ENCODE peak calls at places on chromosomes 1 and 21, in four cellular contexts. M is H9, Y is fibroblast of lung, R is AG10803. S is an unnamed sample.
A peak's percentile ranks its signal among the peaks of the same experiment; 100 is the strongest.

GRCh38 chr1:54984126-54984842 is 3.9 kb downstream of the TMEM61 start:
- DNase-seq in R (no peak), M (no peak), Y (no peak), S (no peak)

GRCh38 chr1:14842891-14843290 is 244.4 kb downstream of the KAZN start:
- DNase-seq in R (no peak), Y (peak; percentile 58), M (no peak), S (no peak)

GRCh38 chr1:64675718-64676345 is 69.0 kb upstream of the RAVER2 start:
- DNase-seq in Y (peak; percentile 14), M (no peak), R (peak; percentile 35), S (peak; percentile 32)

GRCh38 chr21:34537838-34538237 is 25.8 kb upstream of the KCNE1 start:
- DNase-seq in R (peak; percentile 61), M (no peak), Y (no peak), S (no peak)

GRCh38 chr1:211783266-211783665 is 47.3 kb downstream of the LPGAT1 start:
- DNase-seq in M (no peak), R (no peak), Y (no peak), S (no peak)

GRCh38 chr1:200380589-200381021 is 29.2 kb downstream of the ZNF281 start:
- DNase-seq in R (no peak), M (no peak), Y (no peak), S (no peak)

GRCh38 chr1:203178821-203179220 is 3.2 kb upstream of the MYBPH start:
- DNase-seq in R (no peak), M (no peak), Y (no peak), S (no peak)

GRCh38 chr1:242579528-242580235 is 55.2 kb upstream of the PLD5 start:
- DNase-seq in R (no peak), Y (no peak), M (no peak), S (no peak)

GRCh38 chr1:17648457-17649145 is 106.5 kb upstream of the ACTL8 start:
- DNase-seq in Y (peak; percentile 59), M (no peak), R (no peak), S (no peak)

GRCh38 chr1:235326719-235327558 is 1.0 kb downstream of the ARID4B start:
- DNase-seq in Y (peak; percentile 25), M (peak; percentile 41), R (no peak), S (peak; percentile 51)

GRCh38 chr1:233295775-233296322 is 324 bp upstream of the PCNX2 start:
- DNase-seq in M (no peak), R (peak; percentile 47), Y (no peak), S (no peak)

GRCh38 chr1:9900142-9901043 is 9.7 kb downstream of the CTNNBIP1 start:
- DNase-seq in R (no peak), Y (peak; percentile 29), M (no peak), S (no peak)

GRCh38 chr1:55955237-55955636 is 624.1 kb downstream of the PLPP3 start:
- DNase-seq in R (peak; percentile 82), M (no peak), Y (peak; percentile 81), S (peak; percentile 21)

GRCh38 chr1:59686170-59686569 is 128.6 kb upstream of the HOOK1 start:
- DNase-seq in Y (no peak), M (no peak), R (no peak), S (no peak)

GRCh38 chr1:27137544-27138075 is 17.3 kb downstream of the SLC9A1 start:
- DNase-seq in Y (no peak), R (no peak), M (no peak), S (no peak)

GRCh38 chr21:44817914-44818635 is at the start of gene SUMO3:
- DNase-seq in Y (peak; percentile 72), R (peak; percentile 78), M (peak; percentile 74), S (peak; percentile 60)

DNA sequence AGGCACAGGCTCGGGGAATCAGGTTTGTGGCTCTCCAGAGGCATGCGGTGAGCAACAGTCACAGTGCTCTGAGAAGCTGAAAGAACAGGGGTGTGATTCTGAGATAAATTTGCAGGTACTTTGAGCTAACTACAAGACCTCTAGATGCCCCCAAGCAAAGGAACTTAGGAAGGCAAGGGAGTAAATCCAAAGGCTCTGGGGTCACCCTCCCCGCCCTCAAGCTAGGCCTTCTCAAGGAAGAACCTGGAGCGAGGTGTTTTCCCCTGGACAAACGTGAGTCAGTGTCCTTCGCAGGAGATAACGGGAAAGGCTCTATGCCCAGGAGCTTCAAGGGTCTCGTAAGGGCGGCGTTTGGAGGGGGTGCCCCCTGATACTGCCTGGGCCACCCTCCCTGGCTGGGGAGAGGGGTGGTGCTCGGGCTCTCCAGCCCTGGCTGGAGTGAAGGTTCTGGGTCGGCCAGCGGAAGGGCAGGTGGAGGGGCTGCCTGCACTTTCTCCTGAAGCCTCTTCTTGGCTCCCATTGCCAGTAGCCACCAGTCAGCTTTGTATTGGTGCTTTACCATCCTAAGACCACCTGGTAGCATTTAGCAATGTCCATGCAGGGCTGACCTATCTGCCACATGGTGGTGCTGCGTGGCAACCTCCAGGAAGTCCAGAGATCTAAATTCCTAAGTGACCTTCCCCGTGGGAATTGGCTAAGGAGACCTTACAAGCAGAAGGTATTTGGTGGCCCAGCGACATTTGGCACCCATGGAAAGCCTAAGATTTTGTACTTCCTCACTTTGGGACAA is 44.0 kb downstream of the GPR161 start:
- DNase-seq in R (peak; percentile 38), Y (peak; percentile 33), M (peak; percentile 52), S (peak; percentile 57)
- TF ChIP-seq CTCF in R (peak; percentile 31), Y (peak; percentile 33), M (peak; percentile 48), S (peak; percentile 61)

GRCh38 chr1:84782311-84782771 is 92.1 kb upstream of the SSX2IP start:
- DNase-seq in Y (peak; percentile 56), R (peak; percentile 33), M (peak; percentile 89), S (peak; percentile 58)
- TF ChIP-seq CTCF in Y (peak; percentile 46), R (peak; percentile 64), M (peak; percentile 92), S (no peak)

GRCh38 chr1:72845342-72845741 is 563.0 kb upstream of the NEGR1 start:
- DNase-seq in Y (peak; percentile 8), M (peak; percentile 67), R (peak; percentile 15), S (peak; percentile 30)
- TF ChIP-seq CTCF in Y (no peak), M (peak; percentile 70), R (peak; percentile 35), S (no peak)

GRCh38 chr1:182351790-182352364 is 39.7 kb downstream of the GLUL start:
- DNase-seq in Y (no peak), R (no peak), M (no peak), S (no peak)
- TF ChIP-seq CTCF in Y (no peak), R (no peak), M (no peak), S (no peak)

GRCh38 chr1:190494451-190494850 is 16.8 kb upstream of the BRINP3 start:
- DNase-seq in R (no peak), M (no peak), Y (no peak), S (peak; percentile 35)

DNA sequence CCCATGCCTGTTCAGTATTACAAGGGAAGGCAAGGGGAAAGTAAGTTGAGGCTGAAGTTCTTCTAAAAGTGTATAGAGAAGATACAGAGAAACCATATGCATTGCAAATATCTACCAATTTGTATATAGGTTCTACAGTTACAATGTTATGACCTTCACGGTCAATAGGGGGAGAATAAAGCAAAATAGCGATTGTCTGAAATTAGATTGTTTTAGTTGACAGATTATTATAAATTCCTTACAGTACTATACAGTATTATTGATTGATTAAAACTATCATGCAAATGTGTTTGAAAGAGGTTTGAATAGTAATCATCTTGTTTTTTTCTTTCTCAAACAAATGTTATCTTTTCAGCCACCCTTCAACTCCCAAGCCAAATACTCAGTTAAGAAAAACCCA is 13.7 kb upstream of the BRINP3 start:
- DNase-seq in R (no peak), M (no peak), Y (no peak), S (no peak)
- TF ChIP-seq CTCF in R (no peak), M (peak; percentile 41), Y (no peak), S (no peak)

GRCh38 chr1:8438449-8438848 is 120.5 kb downstream of the SLC45A1 start:
- DNase-seq in R (no peak), Y (no peak), M (no peak), S (no peak)

GRCh38 chr1:8441466-8441865 is 123.6 kb downstream of the SLC45A1 start:
- DNase-seq in Y (no peak), M (no peak), R (no peak), S (no peak)

GRCh38 chr1:8435569-8436071 is 117.7 kb downstream of the SLC45A1 start:
- DNase-seq in R (no peak), M (no peak), Y (no peak), S (no peak)

GRCh38 chr1:8437286-8437685 is 119.4 kb downstream of the SLC45A1 start:
- DNase-seq in Y (no peak), M (no peak), R (no peak), S (no peak)

DNA sequence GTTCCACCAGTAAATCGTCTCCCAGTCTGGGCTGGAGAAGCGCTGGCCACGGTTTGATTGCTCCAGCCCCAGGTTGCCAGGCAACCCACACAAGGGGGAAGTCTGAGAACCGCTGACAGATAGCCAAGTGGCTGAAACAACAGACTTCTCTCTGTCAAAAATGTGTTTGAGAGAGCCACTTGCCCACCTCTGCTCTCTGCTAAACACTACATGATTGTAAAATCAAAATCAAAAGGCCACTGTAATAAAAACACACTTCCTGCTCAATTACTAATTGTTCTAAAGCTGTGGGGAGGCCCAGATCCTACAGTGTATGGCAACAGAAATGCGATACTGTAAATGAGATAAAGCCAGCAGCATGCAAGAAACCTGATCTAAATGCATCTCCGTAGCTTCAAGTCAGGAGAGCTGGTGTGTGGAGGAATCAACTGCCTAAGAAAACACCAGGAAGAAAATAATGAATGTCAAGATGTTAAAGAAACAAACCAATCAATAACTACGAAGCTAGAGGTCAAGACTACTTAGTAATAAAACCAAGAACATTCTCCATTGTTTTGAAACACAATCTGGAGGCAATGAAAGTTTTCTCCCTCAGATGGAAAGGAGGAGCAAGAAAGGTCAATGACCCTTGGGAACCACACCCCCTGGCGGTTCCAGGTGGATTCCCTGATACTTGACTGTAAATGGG is 121.2 kb downstream of the SLC45A1 start:
- DNase-seq in Y (peak; percentile 87), R (peak; percentile 89), M (peak; percentile 66), S (peak; percentile 26)
- TF ChIP-seq CTCF in Y (no peak), R (peak; percentile 10), M (peak; percentile 73), S (no peak)

GRCh38 chr1:218686258-218686657 is 341.1 kb downstream of the TGFB2 start:
- DNase-seq in M (no peak), Y (peak; percentile 65), R (peak; percentile 74), S (peak; percentile 60)

GRCh38 chr1:218679391-218679790 is 334.3 kb downstream of the TGFB2 start:
- DNase-seq in M (no peak), R (peak; percentile 41), Y (peak; percentile 60), S (peak; percentile 56)

GRCh38 chr1:218679988-218680743 is 335.0 kb downstream of the TGFB2 start:
- DNase-seq in Y (peak; percentile 44), R (no peak), M (no peak), S (peak; percentile 46)

DNA sequence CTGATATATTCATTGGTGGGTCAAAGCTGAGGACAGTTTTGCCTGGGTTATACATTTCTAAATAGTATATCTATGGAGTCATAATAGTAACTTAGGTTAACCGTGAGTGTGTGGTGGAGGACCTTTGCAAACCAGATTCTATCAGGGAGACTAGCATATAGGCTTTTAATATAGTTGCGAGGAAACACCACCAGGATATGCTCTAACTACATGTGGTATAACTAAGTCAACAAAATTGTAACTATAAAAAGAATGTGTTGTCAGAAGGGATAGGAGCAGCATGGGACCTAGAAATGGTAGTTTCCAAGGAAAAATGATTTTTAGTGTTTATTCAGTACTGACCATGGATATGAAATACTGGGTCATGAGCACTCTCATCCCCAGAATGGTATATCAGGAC is 338.1 kb downstream of the TGFB2 start:
- DNase-seq in Y (no peak), R (no peak), M (no peak), S (no peak)
- TF ChIP-seq CTCF in Y (peak; percentile 20), R (no peak), M (no peak), S (no peak)